ENCODE peak calls at places on chromosomes 12 and 14, in four cellular contexts. V is H9, L is H1, Z is trophoblast cell. Q is an unnamed sample. For H3K79me2, the result is how much of the 10 kb centered on the place peaks cover.

GRCh38 chr14:105882626-105883025 is 356.2 kb downstream of the TMEM121 start:
- DNase-seq in V (no peak), L (no peak), Z (no peak), Q (no peak)

GRCh38 chr14:33880330-33880729 is 70.5 kb downstream of the EGLN3 start:
- DNase-seq in V (no peak), L (no peak), Z (no peak), Q (no peak)

GRCh38 chr12:15538881-15539280 is 216.6 kb downstream of the PTPRO start:
- DNase-seq in V (no peak), L (no peak), Z (no peak), Q (no peak)

GRCh38 chr12:121252712-121253345 is 42.9 kb downstream of the P2RX4 start:
- DNase-seq in V (no peak), L (no peak), Z (no peak), Q (peak)

GRCh38 chr14:44895716-44896115 is 66.0 kb downstream of the KLHL28 start:
- DNase-seq in V (no peak), L (no peak), Z (peak), Q (peak)

GRCh38 chr14:105268736-105269354 is 20.5 kb downstream of the BTBD6 start:
- DNase-seq in V (no peak), L (no peak), Z (no peak), Q (no peak)

GRCh38 chr12:48454675-48455074 is 17.7 kb upstream of the ANP32D start:
- DNase-seq in V (no peak), L (no peak), Z (peak), Q (peak)

GRCh38 chr12:95418142-95418541 is 55.8 kb upstream of the METAP2 start:
- DNase-seq in V (no peak), L (no peak), Z (no peak), Q (no peak)

GRCh38 chr12:49902399-49903350 is 1.0 kb downstream of the FAIM2 start:
- DNase-seq in V (peak), L (no peak), Z (no peak), Q (peak)

GRCh38 chr12:6698352-6699046 is 2.1 kb downstream of the PIANP start:
- DNase-seq in V (no peak), L (no peak), Z (no peak), Q (peak)

GRCh38 chr12:8829128-8829524 is 6.7 kb downstream of the A2ML1 start:
- DNase-seq in V (peak), L (no peak), Z (peak), Q (peak)

GRCh38 chr12:117874842-117875434 is 93.9 kb downstream of the KSR2 start:
- DNase-seq in V (peak), L (peak), Z (peak), Q (peak)

GRCh38 chr12:131799195-131799594 is 29.0 kb upstream of the MMP17 start:
- DNase-seq in V (no peak), L (no peak), Z (no peak), Q (no peak)

GRCh38 chr12:80175307-80175930 is 76.1 kb downstream of the OTOGL start:
- DNase-seq in V (no peak), L (no peak), Z (no peak), Q (peak)

GRCh38 chr14:99195602-99196309 is 76.2 kb downstream of the BCL11B start:
- DNase-seq in V (no peak), L (no peak), Z (no peak), Q (no peak)

GRCh38 chr12:51238510-51239334 is at the start of gene DAZAP2:
- DNase-seq in V (peak), L (peak), Z (peak), Q (peak)

GRCh38 chr12:51242896-51243295 is 4.3 kb downstream of the DAZAP2 start:
- DNase-seq in V (no peak), L (no peak), Z (no peak), Q (no peak)

GRCh38 chr12:51240971-51241370 is 2.3 kb downstream of the DAZAP2 start:
- DNase-seq in V (no peak), L (no peak), Z (peak), Q (no peak)

GRCh38 chr12:51244269-51244668 is 5.6 kb downstream of the DAZAP2 start:
- DNase-seq in V (no peak), L (no peak), Z (peak), Q (no peak)

GRCh38 chr12:51242150-51242549 is 3.5 kb downstream of the DAZAP2 start:
- DNase-seq in V (no peak), L (no peak), Z (no peak), Q (no peak)
- H3K79me2 ChIP-seq in V (under half), L (under half), Z (under half), Q (under half)

DNA sequence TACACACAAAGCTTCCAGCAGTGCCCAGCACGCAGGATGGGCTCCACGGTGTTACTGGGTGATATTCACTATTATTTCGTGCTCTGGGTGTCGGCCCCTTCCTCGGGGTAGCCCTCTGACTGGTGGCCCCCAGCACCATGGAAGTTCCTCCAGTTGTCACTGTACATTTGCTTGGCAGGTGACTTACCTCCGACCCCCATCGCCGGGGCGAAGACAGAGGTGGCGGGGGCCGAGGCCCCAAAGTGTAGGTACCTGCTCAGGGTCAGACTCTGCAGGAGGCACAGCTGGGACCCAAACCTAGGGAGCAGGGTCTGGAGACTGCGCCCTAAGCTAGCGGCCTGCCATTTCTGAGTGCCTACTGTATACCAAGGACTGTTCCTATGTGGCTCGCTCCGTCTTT is 98.9 kb downstream of the RFLNA start:
- DNase-seq in V (no peak), L (no peak), Z (no peak), Q (no peak)
- H4K8ac ChIP-seq in V (no peak), L (no peak), Z (no peak), Q (no peak)

GRCh38 chr12:25416516-25416915 is 136.6 kb downstream of the LMNTD1 start:
- DNase-seq in V (no peak), L (no peak), Z (no peak), Q (no peak)

GRCh38 chr12:25412735-25413134 is 140.3 kb downstream of the LMNTD1 start:
- DNase-seq in V (no peak), L (no peak), Z (no peak), Q (no peak)

GRCh38 chr12:25420116-25420515 is 133.0 kb downstream of the LMNTD1 start:
- DNase-seq in V (no peak), L (no peak), Z (peak), Q (no peak)

GRCh38 chr12:25419595-25419994 is 133.5 kb downstream of the LMNTD1 start:
- DNase-seq in V (no peak), L (no peak), Z (no peak), Q (no peak)

DNA sequence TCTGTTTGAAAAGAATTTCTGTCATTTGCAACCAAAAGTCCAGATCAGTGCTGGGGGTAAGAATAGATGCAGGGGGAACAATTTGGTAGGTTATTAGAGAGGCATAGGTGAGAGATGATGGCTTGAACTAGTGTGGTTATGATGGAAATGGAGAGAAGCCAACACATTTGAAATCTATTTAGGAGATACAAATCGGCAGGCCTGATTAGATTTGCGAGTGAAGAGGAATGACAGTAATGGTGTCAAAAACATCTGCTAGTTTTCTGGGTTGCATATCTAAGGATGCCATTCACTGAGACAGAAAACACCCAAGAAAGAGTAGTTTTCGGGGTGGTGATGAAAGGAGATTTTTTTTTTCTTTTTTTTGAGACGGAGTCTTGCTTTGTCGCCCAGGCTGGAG is 138.1 kb downstream of the LMNTD1 start:
- DNase-seq in V (no peak), L (no peak), Z (peak), Q (no peak)
- H3K79me2 ChIP-seq in V (under half), L (under half), Z (under half), Q (under half)

GRCh38 chr12:25994901-25995625 is 36.6 kb downstream of the RASSF8 start:
- DNase-seq in V (no peak), L (no peak), Z (no peak), Q (peak)
- H4K8ac ChIP-seq in V (no peak), L (no peak), Z (no peak), Q (no peak)

GRCh38 chr14:90540437-90540836 is 143.6 kb downstream of the CALM1 start:
- DNase-seq in V (no peak), L (no peak), Z (no peak), Q (no peak)
- H3K79me2 ChIP-seq in V (under half), L (under half), Z (under half), Q (under half)

GRCh38 chr14:22296722-22297121 is 292.3 kb downstream of the DAD1 start:
- DNase-seq in V (no peak), L (no peak), Z (peak), Q (peak)

GRCh38 chr14:22300646-22301045 is 288.4 kb downstream of the DAD1 start:
- DNase-seq in V (no peak), L (no peak), Z (no peak), Q (no peak)

GRCh38 chr14:22297376-22297775 is 291.6 kb downstream of the DAD1 start:
- DNase-seq in V (no peak), L (no peak), Z (peak), Q (peak)

GRCh38 chr14:22291406-22291805 is 297.6 kb downstream of the DAD1 start:
- DNase-seq in V (no peak), L (no peak), Z (peak), Q (no peak)

DNA sequence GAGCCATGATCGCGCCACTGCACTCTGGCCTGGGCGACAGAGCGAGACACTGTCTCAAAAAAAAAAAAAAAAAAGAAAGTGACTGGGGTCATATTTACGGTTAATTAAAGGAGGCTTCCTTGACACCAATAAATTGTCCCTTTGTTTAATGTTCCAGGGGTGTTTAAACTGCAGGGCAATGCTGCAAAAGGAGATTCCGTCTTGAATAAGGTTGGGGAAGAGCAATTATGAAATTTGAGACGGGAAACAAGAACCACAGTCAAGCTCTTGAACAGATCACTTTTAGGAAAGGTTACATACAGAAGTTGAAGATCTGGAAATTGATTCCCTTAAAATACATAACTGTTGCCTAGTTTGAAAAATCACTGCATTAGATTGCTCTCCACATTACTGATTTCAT is 292.9 kb downstream of the DAD1 start:
- DNase-seq in V (no peak), L (no peak), Z (no peak), Q (no peak)
- H4K8ac ChIP-seq in V (no peak), L (no peak), Z (no peak), Q (no peak)

GRCh38 chr14:69633238-69633637 is 21.8 kb downstream of the SUSD6 start:
- DNase-seq in V (no peak), L (no peak), Z (no peak), Q (peak)

GRCh38 chr14:69626132-69626500 is 14.7 kb downstream of the SUSD6 start:
- DNase-seq in V (no peak), L (no peak), Z (no peak), Q (no peak)

GRCh38 chr14:69632154-69632553 is 20.8 kb downstream of the SUSD6 start:
- DNase-seq in V (no peak), L (no peak), Z (no peak), Q (peak)

GRCh38 chr14:69632752-69633151 is 21.4 kb downstream of the SUSD6 start:
- DNase-seq in V (no peak), L (no peak), Z (no peak), Q (no peak)

GRCh38 chr14:69629225-69630127 is 18.1 kb downstream of the SUSD6 start:
- DNase-seq in V (no peak), L (no peak), Z (no peak), Q (no peak)
- H3K79me2 ChIP-seq in V (under half), L (under half), Z (under half), Q (under half)

GRCh38 chr12:57226588-57227314 is 2.8 kb upstream of the SHMT2 start:
- DNase-seq in V (peak), L (peak), Z (no peak), Q (peak)
- H4K8ac ChIP-seq in V (no peak), L (no peak), Z (no peak), Q (no peak)

DNA sequence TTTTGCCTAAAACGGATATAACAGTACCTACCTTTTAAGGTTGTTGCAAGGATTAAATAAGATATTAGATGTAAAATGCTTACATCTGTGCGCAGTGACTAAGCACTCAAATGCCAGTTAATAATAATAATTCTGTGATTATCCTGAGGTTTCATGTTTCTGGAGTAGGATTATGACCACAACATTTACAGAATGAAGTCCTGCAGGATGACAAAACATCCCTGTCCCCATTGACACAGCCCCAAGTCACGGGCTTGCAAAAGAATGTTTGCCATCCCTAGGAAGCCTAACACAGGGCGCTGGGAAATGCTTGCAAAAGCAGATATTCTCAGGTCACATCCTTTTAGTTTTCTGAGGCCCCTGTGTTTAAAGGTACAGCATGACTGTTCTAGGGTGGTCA is 20.1 kb downstream of the SUSD6 start:
- DNase-seq in V (no peak), L (no peak), Z (peak), Q (no peak)
- H3K79me2 ChIP-seq in V (under half), L (under half), Z (under half), Q (under half)

Q was measured in mesendoderm.